ENCODE peak calls at places on chromosome 13, in six cellular contexts. C is GM12878, B is HepG2, W is K562, U is SK-N-SH, R is H1. L is an unnamed sample.

GRCh38 chr13:32905864-32906180 is 110.4 kb upstream of the KL start:
- DNase-seq in C (no peak), B (no peak), W (no peak), U (no peak), R (no peak), L (no peak)

GRCh38 chr13:86085890-86086289 is 286.7 kb upstream of the SLITRK6 start:
- DNase-seq in C (no peak), B (no peak), W (no peak), U (no peak), R (no peak), L (no peak)

GRCh38 chr13:110089815-110090214 is 217.1 kb downstream of the COL4A1 start:
- DNase-seq in C (no peak), B (no peak), W (no peak), U (no peak), R (no peak), L (no peak)

GRCh38 chr13:40440990-40441820 is 225.2 kb downstream of the FOXO1 start:
- DNase-seq in C (no peak), B (no peak), W (no peak), U (peak; percentile 60), R (no peak), L (no peak)

GRCh38 chr13:91014696-91015095 is 332.8 kb upstream of the MIR17HG start:
- DNase-seq in C (no peak), B (no peak), W (no peak), U (no peak), R (no peak), L (no peak)

GRCh38 chr13:94280357-94280756 is 199.1 kb downstream of the DCT start:
- DNase-seq in C (no peak), B (no peak), W (no peak), U (no peak), R (no peak), L (no peak)

GRCh38 chr13:38687246-38688229 is 661 bp downstream of the FREM2 start:
- DNase-seq in C (no peak), B (no peak), W (no peak), U (peak; percentile 15), R (peak; percentile 72), L (no peak)

GRCh38 chr13:100550433-100550832 is 38.2 kb downstream of the GGACT start:
- DNase-seq in C (no peak), B (no peak), W (no peak), U (no peak), R (peak; percentile 45), L (no peak)

GRCh38 chr13:76225815-76226489 is 589.8 kb downstream of the LMO7 start:
- DNase-seq in C (no peak), B (no peak), W (no peak), U (no peak), R (no peak), L (no peak)

GRCh38 chr13:80251403-80251802 is 89.5 kb downstream of the SPRY2 start:
- DNase-seq in C (no peak), B (no peak), W (peak; percentile 7), U (no peak), R (no peak), L (peak; percentile 37)

GRCh38 chr13:91668844-91669495 is 270.5 kb downstream of the GPC5 start:
- DNase-seq in C (no peak), B (no peak), W (no peak), U (no peak), R (no peak), L (no peak)

GRCh38 chr13:40230833-40231266 is 435.6 kb downstream of the FOXO1 start:
- DNase-seq in C (no peak), B (no peak), W (no peak), U (no peak), R (no peak), L (no peak)

GRCh38 chr13:93227906-93228801 is 1.5 kb downstream of the GPC6 start:
- DNase-seq in C (no peak), B (peak; percentile 80), W (peak; percentile 82), U (peak; percentile 89), R (peak; percentile 86), L (no peak)

GRCh38 chr13:90630716-90631115 is 716.8 kb upstream of the MIR17HG start:
- DNase-seq in C (no peak), B (no peak), W (no peak), U (no peak), R (no peak), L (no peak)

GRCh38 chr13:22235950-22236290 is 565.0 kb downstream of the FGF9 start:
- DNase-seq in C (no peak), B (no peak), W (no peak), U (no peak), R (peak; percentile 59), L (no peak)

GRCh38 chr13:108176685-108177274 is 38.6 kb downstream of the LIG4 start:
- DNase-seq in C (no peak), B (peak; percentile 42), W (peak; percentile 60), U (peak; percentile 46), R (peak; percentile 81), L (peak; percentile 46)

GRCh38 chr13:48978942-48979601 is 3.4 kb downstream of the FNDC3A start:
- DNase-seq in C (no peak), B (no peak), W (peak; percentile 22), U (no peak), R (no peak), L (no peak)

GRCh38 chr13:35891486-35891885 is 239.7 kb downstream of the DCLK1 start:
- DNase-seq in C (no peak), B (no peak), W (no peak), U (no peak), R (peak; percentile 27), L (no peak)

GRCh38 chr13:19967619-19968018 is 9.1 kb downstream of the ZMYM2 start:
- DNase-seq in C (no peak), B (no peak), W (no peak), U (no peak), R (no peak), L (no peak)

GRCh38 chr13:106398289-106398688 is 137.2 kb downstream of the EFNB2 start:
- DNase-seq in C (no peak), B (no peak), W (no peak), U (no peak), R (no peak), L (no peak)

GRCh38 chr13:35994131-35994966 is 136.8 kb downstream of the DCLK1 start:
- DNase-seq in C (no peak), B (no peak), W (no peak), U (no peak), R (no peak), L (no peak)

GRCh38 chr13:33229446-33230177 is 55.9 kb downstream of the STARD13 start:
- DNase-seq in C (no peak), B (peak; percentile 92), W (no peak), U (peak; percentile 49), R (no peak), L (no peak)

GRCh38 chr13:95716231-95716630 is 39.3 kb downstream of the DNAJC3 start:
- DNase-seq in C (no peak), B (no peak), W (no peak), U (no peak), R (no peak), L (no peak)

GRCh38 chr13:78712866-78713265 is 53.9 kb upstream of the OBI1 start:
- DNase-seq in C (no peak), B (no peak), W (no peak), U (no peak), R (no peak), L (no peak)

GRCh38 chr13:46666727-46667456 is 113.9 kb downstream of the LRCH1 start:
- DNase-seq in C (no peak), B (no peak), W (no peak), U (no peak), R (peak; percentile 65), L (no peak)

GRCh38 chr13:65036999-65037398 is 2193.1 kb downstream of the PCDH9 start:
- DNase-seq in C (no peak), B (no peak), W (no peak), U (no peak), R (no peak), L (no peak)

GRCh38 chr13:46039421-46040036 is 13.0 kb downstream of the ZC3H13 start:
- DNase-seq in C (no peak), B (no peak), W (no peak), U (no peak), R (no peak), L (no peak)

GRCh38 chr13:37657134-37657533 is 58.6 kb upstream of the POSTN start:
- DNase-seq in C (no peak), B (no peak), W (no peak), U (no peak), R (no peak), L (no peak)

GRCh38 chr13:42553098-42554046 is 20.6 kb upstream of the TNFSF11 start:
- DNase-seq in C (no peak), B (no peak), W (no peak), U (no peak), R (no peak), L (no peak)

GRCh38 chr13:112942689-112943308 is 26.2 kb upstream of the MCF2L start:
- DNase-seq in C (peak; percentile 71), B (peak; percentile 94), W (peak; percentile 92), U (peak; percentile 93), R (peak; percentile 99), L (peak; percentile 79)

GRCh38 chr13:112940236-112940635 is 28.8 kb upstream of the MCF2L start:
- DNase-seq in C (no peak), B (no peak), W (no peak), U (peak; percentile 83), R (no peak), L (no peak)

GRCh38 chr13:112941349-112941748 is 27.7 kb upstream of the MCF2L start:
- DNase-seq in C (no peak), B (no peak), W (no peak), U (no peak), R (no peak), L (no peak)

GRCh38 chr13:112947796-112948195 is 21.2 kb upstream of the MCF2L start:
- DNase-seq in C (no peak), B (no peak), W (no peak), U (no peak), R (no peak), L (no peak)

GRCh38 chr13:112943309-112944125 is 25.5 kb upstream of the MCF2L start:
- DNase-seq in C (no peak), B (no peak), W (no peak), U (peak; percentile 82), R (peak; percentile 81), L (peak; percentile 6)
- TF ChIP-seq GABPA in C (no peak), B (no peak), W (no peak), U (no peak), R (no peak), L (no peak)

GRCh38 chr13:73945871-73946270 is 188.3 kb downstream of the KLF12 start:
- DNase-seq in C (no peak), B (no peak), W (no peak), U (peak; percentile 41), R (no peak), L (no peak)
- TF ChIP-seq GABPA in C (no peak), B (no peak), W (no peak), U (no peak), R (no peak), L (no peak)

GRCh38 chr13:52929826-52930225 is 81.4 kb upstream of the PCDH8 start:
- DNase-seq in C (no peak), B (no peak), W (no peak), U (no peak), R (no peak), L (no peak)
- TF ChIP-seq GABPA in C (no peak), B (no peak), W (no peak), U (no peak), R (no peak), L (no peak)

DNA sequence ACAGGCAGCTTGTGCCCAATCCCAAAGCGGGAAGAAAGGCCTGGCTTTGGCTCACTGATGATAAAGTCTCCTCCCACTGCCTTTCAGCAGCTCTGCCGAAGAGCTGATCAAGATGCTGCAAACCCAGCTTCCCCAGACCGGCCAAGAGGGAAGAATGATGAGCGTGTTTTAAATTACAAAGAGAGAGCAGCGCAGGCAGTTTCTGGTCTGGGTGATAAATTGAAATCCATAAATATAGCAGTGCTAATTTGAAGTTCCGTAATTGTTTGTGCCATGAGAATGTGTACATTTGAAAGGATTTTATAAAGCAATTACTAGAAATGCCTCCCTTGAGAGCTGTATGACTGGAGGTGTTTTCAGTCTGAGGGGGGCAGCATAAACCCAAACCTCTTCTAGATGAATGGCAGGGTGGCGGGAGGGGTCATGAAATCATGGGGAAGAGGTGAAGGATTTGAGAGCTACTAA is 171.8 kb downstream of the STK24 start:
- DNase-seq in C (no peak), B (no peak), W (peak; percentile 7), U (peak; percentile 60), R (no peak), L (no peak)
- TF ChIP-seq GABPA in C (no peak), B (no peak), W (no peak), U (no peak), R (no peak), L (no peak)